ENCODE peak calls at places on chromosomes 11 and 22, in five cellular contexts. U is small intestine, R is psoas muscle, B is OCI-LY7, K is neuronal stem cell. W is an unnamed sample. For H3K4me1, the result is how much of the 10 kb centered on the place peaks cover.

GRCh38 chr22:29108137-29108536 is 35.3 kb downstream of the KREMEN1 start:
- DNase-seq in K (no peak), U (no peak), B (no peak), R (no peak), W (no peak)

GRCh38 chr22:24169439-24170058 is 11.7 kb upstream of the SUSD2 start:
- DNase-seq in B (no peak), U (no peak), R (no peak), K (no peak), W (no peak)

GRCh38 chr11:129814244-129814992 is 1.2 kb upstream of the TMEM45B start:
- DNase-seq in K (no peak), R (no peak), U (no peak), B (peak), W (no peak)

GRCh38 chr11:24324211-24324610 is 172.6 kb upstream of the LUZP2 start:
- DNase-seq in B (no peak), K (no peak), R (no peak), U (no peak), W (no peak)

GRCh38 chr11:69953356-69953755 is 124.8 kb upstream of the ANO1 start:
- DNase-seq in R (peak), U (no peak), B (no peak), K (no peak), W (no peak)

GRCh38 chr11:22807855-22808558 is 21.6 kb downstream of the SVIP start:
- DNase-seq in B (peak), K (no peak), U (no peak), R (no peak), W (no peak)

GRCh38 chr11:121795206-121795605 is 320.8 kb downstream of the BLID start:
- DNase-seq in R (no peak), K (no peak), U (no peak), B (no peak), W (no peak)

GRCh38 chr22:49693848-49694247 is 133.8 kb downstream of the BRD1 start:
- DNase-seq in K (no peak), U (no peak), B (no peak), R (no peak), W (no peak)

GRCh38 chr11:13118194-13118593 is 109.1 kb downstream of the RASSF10 start:
- DNase-seq in R (no peak), K (no peak), U (no peak), B (no peak), W (no peak)

GRCh38 chr11:27319065-27319464 is 44.0 kb downstream of the CCDC34 start:
- DNase-seq in K (no peak), B (no peak), U (peak), R (no peak), W (no peak)

GRCh38 chr11:94128171-94128745 is 383 bp upstream of the PANX1 start:
- DNase-seq in U (no peak), R (no peak), B (peak), K (no peak), W (no peak)

GRCh38 chr11:128215238-128215882 is 372.0 kb downstream of the ETS1 start:
- DNase-seq in U (no peak), B (no peak), K (no peak), R (no peak), W (no peak)

GRCh38 chr11:68954970-68955958 is 25.5 kb downstream of the MRGPRD start:
- DNase-seq in K (no peak), B (no peak), U (peak), R (peak), W (no peak)

DNA sequence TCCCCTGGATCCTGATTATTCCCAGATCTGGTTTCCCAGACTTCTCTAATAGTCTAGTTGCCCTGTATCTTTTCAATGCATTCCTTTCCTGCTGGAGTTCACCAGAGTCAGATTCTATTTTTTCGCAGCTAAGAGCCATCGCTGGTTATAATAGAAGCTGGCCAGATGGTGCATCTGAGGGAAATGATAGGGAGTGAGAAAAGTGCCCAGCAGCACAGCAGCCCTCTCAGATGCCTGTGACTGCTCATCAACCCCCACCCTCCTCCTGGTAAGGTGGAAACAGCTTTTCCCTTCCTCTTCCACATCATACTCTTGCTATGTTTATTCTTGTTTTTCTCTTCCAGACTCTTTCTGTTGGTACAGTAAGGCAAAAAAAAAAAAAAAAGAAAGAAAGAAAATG is 12.8 kb downstream of the OR8A1 start:
- DNase-seq in U (no peak), R (no peak), B (no peak), K (no peak), W (no peak)
- H3K4me3 ChIP-seq in U (no peak), R (no peak), B (no peak), K (no peak), W (no peak)

GRCh38 chr22:44185237-44186120 is 4.8 kb downstream of the PARVG start:
- DNase-seq in B (no peak), K (no peak), U (no peak), R (peak), W (no peak)
- H3K4me1 ChIP-seq in B (under half), K (under half), U (under half), R (under half), W (under half)

DNA sequence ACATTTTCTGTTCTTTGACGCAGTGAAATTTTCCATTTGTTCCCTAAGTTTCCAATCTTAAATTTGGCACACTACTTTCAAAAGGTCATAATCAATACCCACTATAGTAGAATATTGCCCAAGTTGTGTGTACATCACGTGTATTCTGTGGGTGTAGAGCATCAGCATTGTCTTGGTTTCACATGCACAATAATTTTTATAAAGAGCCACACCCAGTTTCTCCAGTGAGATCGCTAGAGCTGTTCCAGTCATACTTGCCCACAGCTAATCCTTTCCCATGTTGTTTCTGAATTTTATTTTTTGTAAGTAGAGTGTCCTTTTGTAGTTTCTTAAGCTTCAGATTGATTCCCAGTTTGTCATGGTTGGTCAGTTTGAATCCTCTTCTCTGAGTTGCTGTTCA is 13.7 kb downstream of the FAM118B start:
- DNase-seq in R (no peak), B (no peak), K (no peak), U (no peak), W (no peak)
- H3K27ac ChIP-seq in R (no peak), B (no peak), K (no peak), U (no peak), W (no peak)

DNA sequence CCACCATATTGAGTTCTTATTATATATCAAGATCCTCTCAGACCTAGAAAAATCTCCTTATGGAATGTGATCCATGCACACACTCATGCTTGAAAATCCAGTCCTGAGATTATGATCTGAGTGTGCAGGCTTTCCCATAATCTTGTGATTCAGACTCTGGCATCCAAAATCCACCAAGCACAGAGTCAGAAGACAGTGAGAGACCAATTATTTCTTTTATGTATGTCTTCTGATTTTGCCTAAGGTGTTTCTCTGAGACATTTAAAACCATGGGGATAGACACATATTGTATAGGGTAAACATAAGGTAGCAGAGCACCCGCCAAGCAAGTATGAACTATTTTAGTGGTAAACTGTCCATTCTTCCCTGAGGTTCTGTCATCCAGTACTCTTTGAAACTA is 52.0 kb upstream of the MMP13 start:
- DNase-seq in B (no peak), R (no peak), K (no peak), U (no peak), W (no peak)
- H3K4me3 ChIP-seq in B (no peak), R (no peak), K (no peak), U (no peak), W (no peak)

W was measured in iPS DF 6.9.